ENCODE peak calls at places on chromosomes 13 and 19, in five cellular contexts. E, K, Y, M and U are unnamed samples.

GRCh38 chr19:42088471-42089190 is 12.7 kb downstream of the ZNF574 start:
- DNase-seq in M (no peak), Y (no peak), K (peak), E (no peak), U (no peak)

GRCh38 chr19:4391701-4392543 is 8.4 kb downstream of the SH3GL1 start:
- DNase-seq in Y (no peak), K (peak), E (peak), M (no peak), U (peak)

GRCh38 chr13:113116871-113117271 is 5.7 kb upstream of the F10 start:
- DNase-seq in K (no peak), M (no peak), Y (no peak), E (no peak), U (no peak)

GRCh38 chr13:78595819-78596700 is 7.3 kb downstream of the POU4F1 start:
- DNase-seq in Y (no peak), K (no peak), M (peak), E (no peak), U (no peak)

GRCh38 chr13:106096661-106097092 is 438.8 kb downstream of the EFNB2 start:
- DNase-seq in K (no peak), Y (no peak), E (no peak), M (no peak), U (no peak)

GRCh38 chr19:863305-863620 is 3.8 kb downstream of the CFD start:
- DNase-seq in E (no peak), Y (no peak), M (no peak), K (no peak), U (no peak)

GRCh38 chr13:29852464-29853054 is 2.1 kb upstream of the UBL3 start:
- DNase-seq in E (no peak), M (no peak), K (no peak), Y (no peak), U (no peak)

GRCh38 chr13:106103779-106104178 is 431.7 kb downstream of the EFNB2 start:
- DNase-seq in K (peak), Y (no peak), M (peak), E (no peak), U (no peak)

GRCh38 chr13:33743438-33744368 is 74.2 kb upstream of the RFC3 start:
- DNase-seq in Y (no peak), E (no peak), M (peak), K (no peak), U (no peak)

GRCh38 chr19:9838324-9838723 is 3.2 kb downstream of the PIN1 start:
- DNase-seq in K (no peak), M (no peak), Y (no peak), E (no peak), U (no peak)